ENCODE peak calls at places on chromosome 15, in eight cellular contexts. I, G, K, A, J, L, V and N are unnamed samples.

GRCh38 chr15:89630260-89630659 is 25.0 kb downstream of the KIF7 start:
- DNase-seq in A (no peak), K (peak; percentile 15), V (no peak), L (no peak), I (no peak), J (no peak), G (peak; percentile 14), N (no peak)

GRCh38 chr15:60086676-60087446 is 82.8 kb downstream of the FOXB1 start:
- DNase-seq in G (no peak), K (no peak), V (no peak), I (no peak), A (no peak), J (no peak), L (no peak), N (no peak)

GRCh38 chr15:70854669-70854976 is 666 bp upstream of the LARP6 start:
- DNase-seq in L (peak; percentile 55), V (no peak), J (no peak), A (peak; percentile 79), K (no peak), I (no peak), G (peak; percentile 48), N (no peak)

GRCh38 chr15:34812369-34812768 is 17.0 kb upstream of the ACTC1 start:
- DNase-seq in L (no peak), K (no peak), G (no peak), J (no peak), A (peak; percentile 72), I (no peak), V (no peak), N (no peak)

GRCh38 chr15:56929389-56929788 is 10.9 kb downstream of the TCF12 start:
- DNase-seq in K (no peak), I (no peak), L (no peak), A (peak; percentile 78), G (no peak), V (no peak), J (peak; percentile 31), N (no peak)

GRCh38 chr15:89462198-89462912 is 34.0 kb downstream of the RHCG start:
- DNase-seq in I (peak; percentile 25), V (no peak), J (peak; percentile 72), G (no peak), A (no peak), L (peak; percentile 65), K (no peak), N (no peak)

GRCh38 chr15:89199734-89200133 is 21.6 kb downstream of the RLBP1 start:
- DNase-seq in K (no peak), G (no peak), L (no peak), I (no peak), J (no peak), A (no peak), V (no peak), N (no peak)

GRCh38 chr15:94526071-94526689 is 294.8 kb downstream of the MCTP2 start:
- DNase-seq in A (no peak), I (peak; percentile 10), K (no peak), G (no peak), V (no peak), L (peak; percentile 13), J (peak; percentile 24), N (no peak)

GRCh38 chr15:25950014-25950413 is 86.9 kb upstream of the ATP10A start:
- DNase-seq in G (no peak), I (no peak), A (no peak), J (no peak), K (no peak), L (no peak), V (no peak), N (no peak)

GRCh38 chr15:36844453-36845094 is 255.8 kb downstream of the MEIS2 start:
- DNase-seq in L (peak; percentile 5), V (no peak), I (no peak), K (no peak), J (no peak), G (no peak), A (peak; percentile 60), N (no peak)

GRCh38 chr15:89814112-89814742 is 425 bp downstream of the ANPEP start:
- DNase-seq in J (peak; percentile 75), I (no peak), K (peak; percentile 59), V (no peak), G (peak; percentile 67), L (no peak), A (peak; percentile 46), N (no peak)

GRCh38 chr15:67147410-67147949 is 82.1 kb downstream of the SMAD3 start:
- DNase-seq in A (no peak), L (no peak), I (no peak), J (no peak), V (no peak), G (no peak), K (no peak), N (no peak)

GRCh38 chr15:90915808-90916440 is 12.8 kb downstream of the MAN2A2 start:
- DNase-seq in A (no peak), V (no peak), G (no peak), L (no peak), I (peak; percentile 74), K (no peak), J (peak; percentile 98), N (no peak)
- TF ChIP-seq CTCF in A (no peak), V (no peak), G (no peak), L (no peak), I (no peak), K (no peak), J (no peak), N (no peak)

DNA sequence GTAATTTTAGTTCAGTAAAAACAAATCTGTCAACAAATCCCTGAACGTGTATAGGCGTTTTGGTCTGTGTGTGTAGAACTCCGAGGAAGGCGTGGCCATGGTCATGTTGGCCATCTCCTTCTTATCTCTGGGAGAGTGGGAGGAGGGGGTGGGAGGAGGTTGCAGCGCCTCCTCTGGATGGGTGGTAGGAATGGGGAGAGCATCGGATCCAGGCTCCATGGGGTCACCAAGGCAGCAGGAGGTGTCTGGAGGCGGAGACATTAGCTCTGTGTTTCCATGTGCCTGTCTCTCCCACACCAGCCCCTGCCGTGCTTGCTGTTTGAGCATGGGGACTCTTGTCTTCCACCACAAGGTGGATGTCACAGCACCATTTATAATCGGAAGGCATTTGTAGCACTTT is 34.5 kb upstream of the TRPM1 start:
- DNase-seq in I (no peak), K (no peak), G (no peak), V (no peak), A (no peak), J (no peak), L (peak; percentile 57), N (no peak)
- TF ChIP-seq CTCF in I (no peak), K (no peak), G (no peak), V (no peak), A (no peak), J (no peak), L (no peak), N (no peak)

DNA sequence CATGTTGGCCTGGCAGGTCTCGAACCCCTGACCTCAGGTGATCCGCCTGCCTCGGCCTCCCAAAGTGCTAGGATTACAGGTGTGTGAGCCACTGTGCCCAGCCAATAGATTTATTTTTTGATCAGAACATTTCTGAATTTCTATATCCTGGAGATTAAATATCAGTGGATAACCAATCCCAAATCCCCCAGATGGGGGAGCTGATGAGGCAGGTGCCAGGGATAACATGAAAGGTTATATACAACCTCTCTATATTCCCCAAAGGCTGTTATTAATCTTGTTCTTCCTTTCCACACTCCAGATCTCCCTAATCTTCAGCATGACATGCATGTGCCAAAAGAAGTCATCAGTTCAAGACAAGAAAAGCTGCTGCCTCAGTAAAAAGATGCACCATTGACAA is 112.3 kb downstream of the WDR76 start:
- DNase-seq in J (peak; percentile 10), A (peak; percentile 64), K (peak; percentile 33), G (peak; percentile 27), L (peak; percentile 17), V (no peak), I (peak; percentile 13), N (no peak)
- TF ChIP-seq CTCF in J (peak; percentile 43), A (peak; percentile 54), K (peak; percentile 15), G (peak; percentile 56), L (peak; percentile 54), V (peak; percentile 56), I (peak; percentile 68), N (no peak)

GRCh38 chr15:73936181-73936580 is 9.9 kb downstream of the LOXL1 start:
- DNase-seq in A (peak; percentile 66), J (peak; percentile 21), V (no peak), I (no peak), L (no peak), K (no peak), G (no peak), N (no peak)
- TF ChIP-seq CTCF in A (peak; percentile 13), J (no peak), V (no peak), I (no peak), L (no peak), K (no peak), G (no peak), N (no peak)

DNA sequence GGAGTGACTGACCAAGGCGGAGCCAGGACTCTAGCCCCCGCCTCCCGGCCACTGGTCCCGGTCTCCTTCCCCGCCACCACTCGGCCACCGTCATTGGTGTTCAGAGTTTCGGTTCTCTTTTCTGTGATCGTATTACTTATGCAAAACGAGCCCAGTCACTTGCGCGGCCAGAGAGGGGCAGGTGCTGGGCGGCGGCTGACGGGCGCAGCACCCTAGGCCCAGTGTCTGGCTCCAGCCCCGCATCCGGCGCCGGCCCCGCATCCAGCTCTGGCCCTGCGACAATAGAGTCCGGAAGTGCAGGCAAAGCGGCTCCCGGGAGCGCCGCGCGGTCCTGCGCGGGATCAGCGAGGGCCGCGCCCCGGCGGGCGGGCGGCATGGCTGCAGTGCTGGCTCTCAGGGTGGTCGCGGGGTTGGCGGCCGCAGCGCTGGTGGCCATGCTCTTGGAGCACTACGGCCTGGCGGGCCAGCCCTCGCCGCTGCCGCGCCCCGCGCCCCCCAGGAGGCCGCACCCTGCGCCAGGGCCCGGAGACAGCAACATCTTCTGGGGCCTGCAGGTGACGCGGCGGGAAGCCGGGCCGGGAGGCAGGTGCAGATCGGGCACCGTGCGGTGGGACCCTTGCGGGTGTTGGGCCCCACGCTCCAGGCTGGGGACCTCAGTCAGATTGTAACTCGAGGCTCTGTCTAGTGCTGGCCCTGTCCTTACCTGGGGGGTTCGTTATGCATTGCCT is at the start of gene TMEM62:
- DNase-seq in K (peak; percentile 96), A (peak; percentile 73), G (peak; percentile 95), V (peak; percentile 90), I (peak; percentile 93), J (peak; percentile 87), L (peak; percentile 68), N (peak; percentile 42)
- TF ChIP-seq CTCF in K (no peak), A (no peak), G (no peak), V (no peak), I (peak; percentile 13), J (no peak), L (no peak), N (no peak)

DNA sequence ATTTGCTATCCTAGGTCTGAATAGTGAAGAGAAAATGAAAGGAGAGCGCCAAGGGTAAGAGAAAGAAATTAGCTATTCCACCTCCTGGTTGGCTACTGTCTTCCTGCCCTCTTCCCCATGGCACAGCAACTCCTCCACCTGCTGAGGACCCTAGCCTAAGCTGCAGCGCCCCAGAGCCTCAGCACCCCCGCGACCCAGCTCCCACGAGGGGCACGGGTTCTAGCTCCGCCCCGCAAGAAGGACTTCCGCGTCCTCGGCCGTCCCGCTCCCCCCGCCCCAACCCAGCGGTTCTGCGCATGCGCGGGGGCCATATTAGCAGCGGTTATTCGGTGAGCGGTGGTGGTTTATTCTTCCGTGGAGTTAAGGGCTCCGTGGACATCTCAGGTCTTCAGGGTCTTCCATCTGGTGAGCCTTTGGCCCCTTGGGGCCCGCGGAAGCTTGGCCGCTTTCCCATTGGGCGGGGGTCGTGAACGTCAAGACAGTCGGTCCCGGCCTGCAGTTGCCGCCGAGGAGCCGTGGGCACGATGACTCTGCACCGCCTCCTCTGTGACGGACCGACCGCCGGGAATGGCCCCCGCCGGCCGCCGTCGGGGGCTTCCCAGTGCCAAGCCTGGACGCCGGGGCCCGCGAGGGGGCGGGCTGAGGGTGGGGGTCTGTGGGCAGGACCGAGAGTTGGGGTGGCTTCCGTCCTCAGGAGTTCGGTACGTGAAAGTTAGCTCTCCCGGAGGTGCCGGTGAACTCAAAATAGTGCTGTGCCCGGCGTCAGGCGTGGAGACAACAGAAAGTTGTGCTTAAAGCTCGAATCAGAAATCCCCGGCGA is at the start of gene PSMA4:
- DNase-seq in V (peak; percentile 95), A (peak; percentile 93), G (peak; percentile 92), I (peak; percentile 93), L (peak; percentile 95), K (peak; percentile 96), J (peak; percentile 94), N (peak; percentile 94)
- TF ChIP-seq CTCF in V (peak; percentile 12), A (no peak), G (peak; percentile 10), I (no peak), L (no peak), K (no peak), J (no peak), N (no peak)